ENCODE peak calls at places on chromosomes 12 and 14, in six cellular contexts. One of them, this sample, is unnamed.

GRCh38 chr14:31926123-31926522 is 151.0 kb upstream of the ARHGAP5 start:
- DNase-seq in testis: no peak
- DNase-seq in right lobe of liver: no peak
- DNase-seq in tibial nerve: no peak
- DNase-seq in A549: peak
- DNase-seq in ovary: no peak
- DNase-seq in this sample: no peak

GRCh38 chr12:65681226-65681625 is 143.1 kb upstream of the HMGA2 start:
- DNase-seq in testis: no peak
- DNase-seq in right lobe of liver: no peak
- DNase-seq in tibial nerve: no peak
- DNase-seq in A549: no peak
- DNase-seq in ovary: no peak
- DNase-seq in this sample: no peak

GRCh38 chr14:85233756-85234545 is 296.0 kb upstream of the FLRT2 start:
- DNase-seq in testis: no peak
- DNase-seq in right lobe of liver: no peak
- DNase-seq in tibial nerve: no peak
- DNase-seq in A549: peak
- DNase-seq in ovary: no peak
- DNase-seq in this sample: no peak

GRCh38 chr12:84619053-84619452 is 293.5 kb downstream of the SLC6A15 start:
- DNase-seq in testis: no peak
- DNase-seq in right lobe of liver: no peak
- DNase-seq in tibial nerve: no peak
- DNase-seq in A549: no peak
- DNase-seq in ovary: no peak
- DNase-seq in this sample: no peak

GRCh38 chr14:57933363-57933762 is 67.5 kb upstream of the SLC35F4 start:
- DNase-seq in testis: no peak
- DNase-seq in right lobe of liver: no peak
- DNase-seq in tibial nerve: no peak
- DNase-seq in A549: no peak
- DNase-seq in ovary: no peak
- DNase-seq in this sample: peak

GRCh38 chr14:61703342-61704129 is 8.2 kb downstream of the HIF1A start:
- DNase-seq in testis: no peak
- DNase-seq in right lobe of liver: no peak
- DNase-seq in tibial nerve: no peak
- DNase-seq in A549: no peak
- DNase-seq in ovary: no peak
- DNase-seq in this sample: no peak

GRCh38 chr12:124869011-124869665 is 5.5 kb upstream of the SCARB1 start:
- DNase-seq in testis: no peak
- DNase-seq in right lobe of liver: no peak
- DNase-seq in tibial nerve: no peak
- DNase-seq in A549: no peak
- DNase-seq in ovary: no peak
- DNase-seq in this sample: no peak

GRCh38 chr12:87363497-87364084 is 665.6 kb downstream of the C12orf50 start:
- DNase-seq in testis: no peak
- DNase-seq in right lobe of liver: no peak
- DNase-seq in tibial nerve: no peak
- DNase-seq in A549: no peak
- DNase-seq in ovary: no peak
- DNase-seq in this sample: no peak

GRCh38 chr14:89379891-89380820 is 36.9 kb downstream of the FOXN3 start:
- DNase-seq in testis: no peak
- DNase-seq in right lobe of liver: no peak
- DNase-seq in tibial nerve: no peak
- DNase-seq in A549: no peak
- DNase-seq in ovary: no peak
- DNase-seq in this sample: no peak

GRCh38 chr12:51390457-51391046 is 654 bp downstream of the GALNT6 start:
- DNase-seq in testis: no peak
- DNase-seq in right lobe of liver: no peak
- DNase-seq in tibial nerve: no peak
- DNase-seq in A549: no peak
- DNase-seq in ovary: no peak
- DNase-seq in this sample: no peak

GRCh38 chr14:66600416-66600815 is 92.5 kb downstream of the GPHN start:
- DNase-seq in testis: no peak
- DNase-seq in right lobe of liver: no peak
- DNase-seq in tibial nerve: no peak
- DNase-seq in A549: no peak
- DNase-seq in ovary: no peak
- DNase-seq in this sample: no peak

GRCh38 chr12:75635606-75636444 is 124.4 kb upstream of the KRR1 start:
- DNase-seq in testis: no peak
- DNase-seq in right lobe of liver: no peak
- DNase-seq in tibial nerve: no peak
- DNase-seq in A549: peak
- DNase-seq in ovary: no peak
- DNase-seq in this sample: no peak

GRCh38 chr12:121084229-121084628 is 45.2 kb upstream of the OASL start:
- DNase-seq in testis: no peak
- DNase-seq in right lobe of liver: no peak
- DNase-seq in tibial nerve: no peak
- DNase-seq in A549: no peak
- DNase-seq in ovary: no peak
- DNase-seq in this sample: no peak

GRCh38 chr14:67636361-67636919 is 16.7 kb downstream of the ARG2 start:
- DNase-seq in testis: no peak
- DNase-seq in right lobe of liver: no peak
- DNase-seq in tibial nerve: no peak
- DNase-seq in A549: no peak
- DNase-seq in ovary: no peak
- DNase-seq in this sample: peak

GRCh38 chr14:89399594-89400068 is 17.4 kb downstream of the FOXN3 start:
- DNase-seq in testis: no peak
- DNase-seq in right lobe of liver: no peak
- DNase-seq in tibial nerve: no peak
- DNase-seq in A549: peak
- DNase-seq in ovary: no peak
- DNase-seq in this sample: peak

GRCh38 chr12:91326043-91327027 is 143.7 kb upstream of the DCN start:
- DNase-seq in testis: peak
- DNase-seq in right lobe of liver: no peak
- DNase-seq in tibial nerve: peak
- DNase-seq in A549: peak
- DNase-seq in ovary: peak
- DNase-seq in this sample: peak

GRCh38 chr14:73760598-73761586 is 46.7 kb upstream of the PNMA1 start:
- DNase-seq in testis: no peak
- DNase-seq in right lobe of liver: no peak
- DNase-seq in tibial nerve: no peak
- DNase-seq in A549: no peak
- DNase-seq in ovary: no peak
- DNase-seq in this sample: no peak

GRCh38 chr12:89497005-89497404 is 27.6 kb downstream of the GALNT4 start:
- DNase-seq in testis: peak
- DNase-seq in right lobe of liver: no peak
- DNase-seq in tibial nerve: peak
- DNase-seq in A549: no peak
- DNase-seq in ovary: no peak
- DNase-seq in this sample: no peak

GRCh38 chr12:116319851-116320621 is 42.5 kb upstream of the MED13L start:
- DNase-seq in testis: peak
- DNase-seq in right lobe of liver: no peak
- DNase-seq in tibial nerve: peak
- DNase-seq in A549: no peak
- DNase-seq in ovary: peak
- DNase-seq in this sample: peak

GRCh38 chr12:127108360-127109215 is 1158.4 kb upstream of the TMEM132C start:
- DNase-seq in testis: peak
- DNase-seq in right lobe of liver: peak
- DNase-seq in tibial nerve: peak
- DNase-seq in A549: peak
- DNase-seq in ovary: peak
- DNase-seq in this sample: peak

GRCh38 chr12:3135522-3136461 is 58.6 kb downstream of the TSPAN9 start:
- DNase-seq in testis: peak
- DNase-seq in right lobe of liver: no peak
- DNase-seq in tibial nerve: peak
- DNase-seq in A549: peak
- DNase-seq in ovary: no peak
- DNase-seq in this sample: peak

GRCh38 chr12:16076553-16076952 is 165.4 kb downstream of the DERA start:
- DNase-seq in testis: no peak
- DNase-seq in right lobe of liver: no peak
- DNase-seq in tibial nerve: no peak
- DNase-seq in A549: peak
- DNase-seq in ovary: no peak
- DNase-seq in this sample: no peak

GRCh38 chr12:131370791-131371579 is 339.9 kb upstream of the SFSWAP start:
- DNase-seq in testis: peak
- DNase-seq in right lobe of liver: no peak
- DNase-seq in tibial nerve: no peak
- DNase-seq in A549: no peak
- DNase-seq in ovary: peak
- DNase-seq in this sample: no peak

GRCh38 chr14:74347096-74347794 is 1.0 kb upstream of the VRTN start:
- DNase-seq in testis: no peak
- DNase-seq in right lobe of liver: no peak
- DNase-seq in tibial nerve: no peak
- DNase-seq in A549: no peak
- DNase-seq in ovary: no peak
- DNase-seq in this sample: no peak

GRCh38 chr12:9041321-9041720 is 52.0 kb downstream of the KLRG1 start:
- DNase-seq in testis: no peak
- DNase-seq in right lobe of liver: no peak
- DNase-seq in tibial nerve: no peak
- DNase-seq in A549: no peak
- DNase-seq in ovary: no peak
- DNase-seq in this sample: no peak

GRCh38 chr14:65238456-65238855 is 136.1 kb upstream of the MAX start:
- DNase-seq in testis: no peak
- DNase-seq in right lobe of liver: no peak
- DNase-seq in tibial nerve: no peak
- DNase-seq in A549: peak
- DNase-seq in ovary: peak
- DNase-seq in this sample: no peak

GRCh38 chr14:50783542-50783941 is 47.4 kb downstream of the NIN start:
- DNase-seq in testis: no peak
- DNase-seq in right lobe of liver: no peak
- DNase-seq in tibial nerve: no peak
- DNase-seq in A549: no peak
- DNase-seq in ovary: no peak
- DNase-seq in this sample: no peak
- TF ChIP-seq CTCF in testis: no peak
- TF ChIP-seq CTCF in right lobe of liver: no peak
- TF ChIP-seq CTCF in tibial nerve: no peak
- TF ChIP-seq CTCF in A549: no peak
- TF ChIP-seq CTCF in ovary: no peak
- TF ChIP-seq CTCF in this sample: no peak

DNA sequence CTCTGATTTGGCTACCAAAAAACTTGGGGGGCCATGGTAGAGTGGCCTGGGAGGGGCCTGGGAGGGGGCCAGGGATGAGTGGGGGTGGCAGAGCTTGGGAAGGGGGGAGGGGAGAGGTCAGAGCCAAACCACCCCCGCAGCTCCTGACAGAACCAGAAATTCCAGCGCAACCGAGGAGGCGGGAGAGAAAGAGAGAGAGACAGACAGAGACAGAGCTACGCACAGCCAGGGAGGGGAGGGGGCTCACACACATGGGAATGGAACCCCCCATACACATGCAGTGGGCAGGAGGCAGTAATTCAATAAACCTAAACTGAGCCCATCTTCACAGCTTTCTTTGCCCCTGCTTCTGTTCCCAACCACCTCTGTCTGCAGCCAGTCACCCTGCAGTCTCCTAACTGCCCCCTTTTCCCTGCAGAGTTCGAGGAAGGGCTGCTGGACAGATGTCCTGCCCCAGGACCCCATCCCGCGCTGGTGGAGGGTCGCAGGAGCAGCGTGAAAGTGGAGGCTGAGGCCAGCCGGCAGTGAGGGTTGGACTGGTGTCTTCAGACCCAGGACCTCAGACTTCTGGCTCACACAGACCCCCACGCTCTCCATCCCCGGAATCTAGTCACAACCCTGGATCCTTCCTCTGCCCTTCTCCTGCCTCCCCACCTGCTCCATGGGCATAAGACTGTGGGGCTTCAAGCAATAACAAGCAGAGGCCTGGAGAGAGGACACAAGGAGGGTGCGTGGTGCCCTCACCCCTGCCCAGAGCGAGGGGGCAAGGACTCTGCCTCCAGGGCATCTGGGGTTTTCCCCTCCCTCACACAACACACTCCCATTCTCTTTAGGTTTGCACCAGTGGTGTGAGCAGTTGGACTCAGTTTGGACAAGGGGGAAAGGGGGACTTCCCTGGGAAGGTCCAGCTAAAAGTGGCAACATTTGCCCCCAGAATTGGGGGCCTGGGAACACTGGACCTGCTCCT is 5.6 kb downstream of the NAB2 start:
- DNase-seq in testis: no peak
- DNase-seq in right lobe of liver: no peak
- DNase-seq in tibial nerve: no peak
- DNase-seq in A549: no peak
- DNase-seq in ovary: no peak
- DNase-seq in this sample: no peak
- TF ChIP-seq POLR2A in testis: no peak
- TF ChIP-seq POLR2A in right lobe of liver: no peak
- TF ChIP-seq POLR2A in tibial nerve: no peak
- TF ChIP-seq POLR2A in A549: no peak
- TF ChIP-seq POLR2A in ovary: no peak
- TF ChIP-seq POLR2A in this sample: no peak

DNA sequence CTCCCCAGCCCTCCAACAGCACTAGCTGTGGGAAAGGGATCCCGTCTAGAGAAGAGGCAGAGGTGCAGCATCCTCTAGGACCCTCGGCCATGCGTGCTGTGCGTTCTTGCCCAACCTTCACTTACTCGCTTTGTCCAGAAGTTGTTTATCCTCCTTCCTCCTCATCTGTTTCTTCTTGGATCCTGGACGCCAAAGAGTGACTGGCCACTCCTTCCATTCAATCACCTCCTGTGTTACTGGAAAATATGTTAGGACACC is 140.5 kb downstream of the ZFP36L1 start:
- DNase-seq in testis: no peak
- DNase-seq in right lobe of liver: no peak
- DNase-seq in tibial nerve: no peak
- DNase-seq in A549: no peak
- DNase-seq in ovary: no peak
- DNase-seq in this sample: no peak
- H3K27ac ChIP-seq in testis: peak
- H3K27ac ChIP-seq in right lobe of liver: peak
- H3K27ac ChIP-seq in tibial nerve: no peak
- H3K27ac ChIP-seq in A549: no peak
- H3K27ac ChIP-seq in ovary: peak
- H3K27ac ChIP-seq in this sample: no peak

GRCh38 chr14:100056964-100057817 is 8.0 kb upstream of the EVL start:
- DNase-seq in testis: no peak
- DNase-seq in right lobe of liver: no peak
- DNase-seq in tibial nerve: no peak
- DNase-seq in A549: peak
- DNase-seq in ovary: no peak
- DNase-seq in this sample: no peak
- TF ChIP-seq CTCF in testis: no peak
- TF ChIP-seq CTCF in right lobe of liver: peak
- TF ChIP-seq CTCF in tibial nerve: peak
- TF ChIP-seq CTCF in A549: peak
- TF ChIP-seq CTCF in ovary: no peak
- TF ChIP-seq CTCF in this sample: peak

GRCh38 chr12:14258468-14258947 is 107.0 kb upstream of the ATF7IP start:
- DNase-seq in testis: peak
- DNase-seq in right lobe of liver: no peak
- DNase-seq in tibial nerve: no peak
- DNase-seq in A549: no peak
- DNase-seq in ovary: no peak
- DNase-seq in this sample: peak
- TF ChIP-seq POLR2A in testis: no peak
- TF ChIP-seq POLR2A in right lobe of liver: no peak
- TF ChIP-seq POLR2A in tibial nerve: no peak
- TF ChIP-seq POLR2A in A549: no peak
- TF ChIP-seq POLR2A in ovary: no peak
- TF ChIP-seq POLR2A in this sample: no peak

This sample was measured in thyroid gland.